ENCODE peak calls at places on chromosome 15, in five cellular contexts. One of them, this sample, is unnamed.

GRCh38 chr15:87566236-87566635 is 690.3 kb downstream of the NTRK3 start:
- DNase-seq in activated T-helper 1 cell treated with anti-CD3 and anti-CD28 coated beads, Interleukin-12 subunit alpha, Interleukin-12 subunit beta, Interleukin-2, Interleukin-4 antibody, amounts not matched to agents 30 ng/mL and 10 ng/mL and 1 ng/mL, durations not matched to agents 14 hours and 24 hours and 36 hours: no peak
- DNase-seq in progenitor cell of endocrine pancreas: no peak
- DNase-seq in T47D: no peak
- DNase-seq in non-pigmented ciliary epithelial cell: no peak
- DNase-seq in this sample: no peak

GRCh38 chr15:71232411-71232810 is 117.1 kb downstream of the THSD4 start:
- DNase-seq in non-pigmented ciliary epithelial cell: no peak
- DNase-seq in T47D: no peak
- DNase-seq in progenitor cell of endocrine pancreas: no peak
- DNase-seq in activated T-helper 1 cell treated with anti-CD3 and anti-CD28 coated beads, Interleukin-12 subunit alpha, Interleukin-12 subunit beta, Interleukin-2, Interleukin-4 antibody, amounts not matched to agents 30 ng/mL and 10 ng/mL and 1 ng/mL, durations not matched to agents 14 hours and 24 hours and 36 hours: no peak
- DNase-seq in this sample: no peak

GRCh38 chr15:41923424-41923999 is 29.7 kb upstream of the SPTBN5 start:
- DNase-seq in progenitor cell of endocrine pancreas: no peak
- DNase-seq in T47D: no peak
- DNase-seq in non-pigmented ciliary epithelial cell: no peak
- DNase-seq in activated T-helper 1 cell treated with anti-CD3 and anti-CD28 coated beads, Interleukin-12 subunit alpha, Interleukin-12 subunit beta, Interleukin-2, Interleukin-4 antibody, amounts not matched to agents 30 ng/mL and 10 ng/mL and 1 ng/mL, durations not matched to agents 14 hours and 24 hours and 36 hours: no peak
- DNase-seq in this sample: no peak

GRCh38 chr15:41894791-41895463 is 1.1 kb upstream of the SPTBN5 start:
- DNase-seq in progenitor cell of endocrine pancreas: no peak
- DNase-seq in activated T-helper 1 cell treated with anti-CD3 and anti-CD28 coated beads, Interleukin-12 subunit alpha, Interleukin-12 subunit beta, Interleukin-2, Interleukin-4 antibody, amounts not matched to agents 30 ng/mL and 10 ng/mL and 1 ng/mL, durations not matched to agents 14 hours and 24 hours and 36 hours: peak; percentile 77
- DNase-seq in T47D: peak; percentile 53
- DNase-seq in non-pigmented ciliary epithelial cell: peak; percentile 44
- DNase-seq in this sample: no peak

GRCh38 chr15:72859023-72859756 is 75.6 kb upstream of the ADPGK start:
- DNase-seq in non-pigmented ciliary epithelial cell: no peak
- DNase-seq in progenitor cell of endocrine pancreas: no peak
- DNase-seq in T47D: no peak
- DNase-seq in activated T-helper 1 cell treated with anti-CD3 and anti-CD28 coated beads, Interleukin-12 subunit alpha, Interleukin-12 subunit beta, Interleukin-2, Interleukin-4 antibody, amounts not matched to agents 30 ng/mL and 10 ng/mL and 1 ng/mL, durations not matched to agents 14 hours and 24 hours and 36 hours: no peak
- DNase-seq in this sample: no peak

GRCh38 chr15:58748040-58748786 is 1.3 kb downstream of the ADAM10 start:
- DNase-seq in non-pigmented ciliary epithelial cell: no peak
- DNase-seq in activated T-helper 1 cell treated with anti-CD3 and anti-CD28 coated beads, Interleukin-12 subunit alpha, Interleukin-12 subunit beta, Interleukin-2, Interleukin-4 antibody, amounts not matched to agents 30 ng/mL and 10 ng/mL and 1 ng/mL, durations not matched to agents 14 hours and 24 hours and 36 hours: peak; percentile 31
- DNase-seq in progenitor cell of endocrine pancreas: no peak
- DNase-seq in T47D: no peak
- DNase-seq in this sample: no peak

GRCh38 chr15:91793771-91794170 is 59.7 kb upstream of the SLCO3A1 start:
- DNase-seq in progenitor cell of endocrine pancreas: no peak
- DNase-seq in T47D: no peak
- DNase-seq in non-pigmented ciliary epithelial cell: no peak
- DNase-seq in activated T-helper 1 cell treated with anti-CD3 and anti-CD28 coated beads, Interleukin-12 subunit alpha, Interleukin-12 subunit beta, Interleukin-2, Interleukin-4 antibody, amounts not matched to agents 30 ng/mL and 10 ng/mL and 1 ng/mL, durations not matched to agents 14 hours and 24 hours and 36 hours: no peak
- DNase-seq in this sample: no peak

GRCh38 chr15:68817304-68818087 is 3.2 kb downstream of the ANP32A start:
- DNase-seq in T47D: peak; percentile 51
- DNase-seq in non-pigmented ciliary epithelial cell: no peak
- DNase-seq in activated T-helper 1 cell treated with anti-CD3 and anti-CD28 coated beads, Interleukin-12 subunit alpha, Interleukin-12 subunit beta, Interleukin-2, Interleukin-4 antibody, amounts not matched to agents 30 ng/mL and 10 ng/mL and 1 ng/mL, durations not matched to agents 14 hours and 24 hours and 36 hours: peak; percentile 59
- DNase-seq in progenitor cell of endocrine pancreas: peak; percentile 36
- DNase-seq in this sample: no peak

GRCh38 chr15:100919481-100920405 is 586 bp downstream of the LRRK1 start:
- DNase-seq in non-pigmented ciliary epithelial cell: no peak
- DNase-seq in progenitor cell of endocrine pancreas: no peak
- DNase-seq in T47D: no peak
- DNase-seq in activated T-helper 1 cell treated with anti-CD3 and anti-CD28 coated beads, Interleukin-12 subunit alpha, Interleukin-12 subunit beta, Interleukin-2, Interleukin-4 antibody, amounts not matched to agents 30 ng/mL and 10 ng/mL and 1 ng/mL, durations not matched to agents 14 hours and 24 hours and 36 hours: no peak
- DNase-seq in this sample: no peak

GRCh38 chr15:90691369-90691768 is 25.8 kb upstream of the BLM start:
- DNase-seq in progenitor cell of endocrine pancreas: no peak
- DNase-seq in activated T-helper 1 cell treated with anti-CD3 and anti-CD28 coated beads, Interleukin-12 subunit alpha, Interleukin-12 subunit beta, Interleukin-2, Interleukin-4 antibody, amounts not matched to agents 30 ng/mL and 10 ng/mL and 1 ng/mL, durations not matched to agents 14 hours and 24 hours and 36 hours: no peak
- DNase-seq in T47D: no peak
- DNase-seq in non-pigmented ciliary epithelial cell: no peak
- DNase-seq in this sample: no peak

GRCh38 chr15:40766906-40767837 is 2.6 kb upstream of the C15orf62 start:
- DNase-seq in activated T-helper 1 cell treated with anti-CD3 and anti-CD28 coated beads, Interleukin-12 subunit alpha, Interleukin-12 subunit beta, Interleukin-2, Interleukin-4 antibody, amounts not matched to agents 30 ng/mL and 10 ng/mL and 1 ng/mL, durations not matched to agents 14 hours and 24 hours and 36 hours: no peak
- DNase-seq in non-pigmented ciliary epithelial cell: no peak
- DNase-seq in progenitor cell of endocrine pancreas: no peak
- DNase-seq in T47D: no peak
- DNase-seq in this sample: no peak

GRCh38 chr15:64464271-64465005 is 4.1 kb downstream of the ZNF609 start:
- DNase-seq in progenitor cell of endocrine pancreas: no peak
- DNase-seq in T47D: no peak
- DNase-seq in non-pigmented ciliary epithelial cell: no peak
- DNase-seq in activated T-helper 1 cell treated with anti-CD3 and anti-CD28 coated beads, Interleukin-12 subunit alpha, Interleukin-12 subunit beta, Interleukin-2, Interleukin-4 antibody, amounts not matched to agents 30 ng/mL and 10 ng/mL and 1 ng/mL, durations not matched to agents 14 hours and 24 hours and 36 hours: no peak
- DNase-seq in this sample: no peak

GRCh38 chr15:64288999-64289398 is 67.0 kb downstream of the CSNK1G1 start:
- DNase-seq in progenitor cell of endocrine pancreas: no peak
- DNase-seq in T47D: no peak
- DNase-seq in activated T-helper 1 cell treated with anti-CD3 and anti-CD28 coated beads, Interleukin-12 subunit alpha, Interleukin-12 subunit beta, Interleukin-2, Interleukin-4 antibody, amounts not matched to agents 30 ng/mL and 10 ng/mL and 1 ng/mL, durations not matched to agents 14 hours and 24 hours and 36 hours: no peak
- DNase-seq in non-pigmented ciliary epithelial cell: no peak
- DNase-seq in this sample: no peak

GRCh38 chr15:29924750-29925149 is 102.5 kb upstream of the TJP1 start:
- DNase-seq in T47D: no peak
- DNase-seq in progenitor cell of endocrine pancreas: peak; percentile 48
- DNase-seq in non-pigmented ciliary epithelial cell: no peak
- DNase-seq in activated T-helper 1 cell treated with anti-CD3 and anti-CD28 coated beads, Interleukin-12 subunit alpha, Interleukin-12 subunit beta, Interleukin-2, Interleukin-4 antibody, amounts not matched to agents 30 ng/mL and 10 ng/mL and 1 ng/mL, durations not matched to agents 14 hours and 24 hours and 36 hours: no peak
- DNase-seq in this sample: no peak

GRCh38 chr15:50231761-50232160 is 33.8 kb downstream of the HDC start:
- DNase-seq in non-pigmented ciliary epithelial cell: no peak
- DNase-seq in activated T-helper 1 cell treated with anti-CD3 and anti-CD28 coated beads, Interleukin-12 subunit alpha, Interleukin-12 subunit beta, Interleukin-2, Interleukin-4 antibody, amounts not matched to agents 30 ng/mL and 10 ng/mL and 1 ng/mL, durations not matched to agents 14 hours and 24 hours and 36 hours: no peak
- DNase-seq in T47D: no peak
- DNase-seq in progenitor cell of endocrine pancreas: no peak
- DNase-seq in this sample: no peak

This sample was measured in NCI-H460.